ENCODE peak calls at places on chromosomes 5 and 9, in five cellular contexts. One of them, this sample, is unnamed.

GRCh38 chr9:93038918-93039317 is 19.6 kb upstream of the SUSD3 start:
- DNase-seq in SW 1271: no peak
- DNase-seq in activated naive CD4-positive, alpha-beta T cell: no peak
- DNase-seq in effector memory CD8-positive, alpha-beta T cell: no peak
- DNase-seq in GF-D8: no peak
- DNase-seq in this sample: no peak

GRCh38 chr5:116703923-116704322 is 129.3 kb upstream of the SEMA6A start:
- DNase-seq in SW 1271: no peak
- DNase-seq in activated naive CD4-positive, alpha-beta T cell: no peak
- DNase-seq in effector memory CD8-positive, alpha-beta T cell: no peak
- DNase-seq in GF-D8: no peak
- DNase-seq in this sample: no peak

GRCh38 chr9:73050887-73051550 is 98.2 kb upstream of the ALDH1A1 start:
- DNase-seq in SW 1271: no peak
- DNase-seq in activated naive CD4-positive, alpha-beta T cell: no peak
- DNase-seq in effector memory CD8-positive, alpha-beta T cell: no peak
- DNase-seq in GF-D8: no peak
- DNase-seq in this sample: no peak

GRCh38 chr9:114895605-114896004 is 34.8 kb downstream of the TNFSF8 start:
- DNase-seq in SW 1271: no peak
- DNase-seq in activated naive CD4-positive, alpha-beta T cell: no peak
- DNase-seq in effector memory CD8-positive, alpha-beta T cell: no peak
- DNase-seq in GF-D8: no peak
- DNase-seq in this sample: no peak

GRCh38 chr5:114319821-114320220 is 42.0 kb upstream of the KCNN2 start:
- DNase-seq in SW 1271: no peak
- DNase-seq in activated naive CD4-positive, alpha-beta T cell: no peak
- DNase-seq in effector memory CD8-positive, alpha-beta T cell: no peak
- DNase-seq in GF-D8: no peak
- DNase-seq in this sample: no peak

GRCh38 chr9:93675336-93676150 is 99.2 kb downstream of the PHF2 start:
- DNase-seq in SW 1271: no peak
- DNase-seq in activated naive CD4-positive, alpha-beta T cell: no peak
- DNase-seq in effector memory CD8-positive, alpha-beta T cell: no peak
- DNase-seq in GF-D8: no peak
- DNase-seq in this sample: no peak

GRCh38 chr9:79610019-79610760 is 38.4 kb downstream of the TLE4 start:
- DNase-seq in SW 1271: no peak
- DNase-seq in activated naive CD4-positive, alpha-beta T cell: no peak
- DNase-seq in effector memory CD8-positive, alpha-beta T cell: no peak
- DNase-seq in GF-D8: no peak
- DNase-seq in this sample: no peak

GRCh38 chr5:1704266-1704665 is 95.4 kb downstream of the MRPL36 start:
- DNase-seq in SW 1271: no peak
- DNase-seq in activated naive CD4-positive, alpha-beta T cell: no peak
- DNase-seq in effector memory CD8-positive, alpha-beta T cell: no peak
- DNase-seq in GF-D8: no peak
- DNase-seq in this sample: no peak

GRCh38 chr5:28862137-28862859 is 1823.9 kb upstream of the CDH9 start:
- DNase-seq in SW 1271: no peak
- DNase-seq in activated naive CD4-positive, alpha-beta T cell: no peak
- DNase-seq in effector memory CD8-positive, alpha-beta T cell: no peak
- DNase-seq in GF-D8: no peak
- DNase-seq in this sample: no peak

GRCh38 chr5:5710471-5710870 is 288.0 kb downstream of the ICE1 start:
- DNase-seq in SW 1271: no peak
- DNase-seq in activated naive CD4-positive, alpha-beta T cell: no peak
- DNase-seq in effector memory CD8-positive, alpha-beta T cell: no peak
- DNase-seq in GF-D8: no peak
- DNase-seq in this sample: no peak

GRCh38 chr5:125609011-125609410 is 814.2 kb upstream of the GRAMD2B start:
- DNase-seq in SW 1271: no peak
- DNase-seq in activated naive CD4-positive, alpha-beta T cell: no peak
- DNase-seq in effector memory CD8-positive, alpha-beta T cell: no peak
- DNase-seq in GF-D8: no peak
- DNase-seq in this sample: no peak

GRCh38 chr5:30832519-30832918 is 361.0 kb upstream of the CDH6 start:
- DNase-seq in SW 1271: no peak
- DNase-seq in activated naive CD4-positive, alpha-beta T cell: no peak
- DNase-seq in effector memory CD8-positive, alpha-beta T cell: no peak
- DNase-seq in GF-D8: no peak
- DNase-seq in this sample: no peak

GRCh38 chr5:136087961-136088871 is 44.4 kb upstream of the SMAD5 start:
- DNase-seq in SW 1271: no peak
- DNase-seq in activated naive CD4-positive, alpha-beta T cell: no peak
- DNase-seq in effector memory CD8-positive, alpha-beta T cell: no peak
- DNase-seq in GF-D8: no peak
- DNase-seq in this sample: no peak

GRCh38 chr9:17140418-17140817 is 5.6 kb downstream of the CNTLN start:
- DNase-seq in SW 1271: no peak
- DNase-seq in activated naive CD4-positive, alpha-beta T cell: no peak
- DNase-seq in effector memory CD8-positive, alpha-beta T cell: no peak
- DNase-seq in GF-D8: no peak
- DNase-seq in this sample: no peak

GRCh38 chr5:66875325-66875724 is 279.1 kb downstream of the MAST4 start:
- DNase-seq in SW 1271: no peak
- DNase-seq in activated naive CD4-positive, alpha-beta T cell: no peak
- DNase-seq in effector memory CD8-positive, alpha-beta T cell: no peak
- DNase-seq in GF-D8: no peak
- DNase-seq in this sample: no peak

GRCh38 chr5:124000558-124000957 is 488.6 kb downstream of the CSNK1G3 start:
- DNase-seq in SW 1271: no peak
- DNase-seq in activated naive CD4-positive, alpha-beta T cell: no peak
- DNase-seq in effector memory CD8-positive, alpha-beta T cell: no peak
- DNase-seq in GF-D8: no peak
- DNase-seq in this sample: no peak

GRCh38 chr5:533243-534005 is 9.2 kb upstream of the SLC9A3 start:
- DNase-seq in SW 1271: no peak
- DNase-seq in activated naive CD4-positive, alpha-beta T cell: no peak
- DNase-seq in effector memory CD8-positive, alpha-beta T cell: no peak
- DNase-seq in GF-D8: no peak
- DNase-seq in this sample: no peak

GRCh38 chr9:2677927-2678889 is 39.1 kb upstream of the KCNV2 start:
- DNase-seq in SW 1271: no peak
- DNase-seq in activated naive CD4-positive, alpha-beta T cell: no peak
- DNase-seq in effector memory CD8-positive, alpha-beta T cell: no peak
- DNase-seq in GF-D8: no peak
- DNase-seq in this sample: no peak

GRCh38 chr5:36744678-36745659 is 131.6 kb upstream of the NIPBL start:
- DNase-seq in SW 1271: peak
- DNase-seq in activated naive CD4-positive, alpha-beta T cell: no peak
- DNase-seq in effector memory CD8-positive, alpha-beta T cell: no peak
- DNase-seq in GF-D8: peak
- DNase-seq in this sample: no peak

GRCh38 chr9:123419721-123420559 is 63.9 kb downstream of the CRB2 start:
- DNase-seq in SW 1271: no peak
- DNase-seq in activated naive CD4-positive, alpha-beta T cell: no peak
- DNase-seq in effector memory CD8-positive, alpha-beta T cell: no peak
- DNase-seq in GF-D8: no peak
- DNase-seq in this sample: no peak

GRCh38 chr5:68116868-68117411 is 98.6 kb upstream of the PIK3R1 start:
- DNase-seq in SW 1271: no peak
- DNase-seq in activated naive CD4-positive, alpha-beta T cell: no peak
- DNase-seq in effector memory CD8-positive, alpha-beta T cell: no peak
- DNase-seq in GF-D8: no peak
- DNase-seq in this sample: no peak

GRCh38 chr5:1014346-1014745 is 5.7 kb downstream of the NKD2 start:
- DNase-seq in SW 1271: no peak
- DNase-seq in activated naive CD4-positive, alpha-beta T cell: no peak
- DNase-seq in effector memory CD8-positive, alpha-beta T cell: no peak
- DNase-seq in GF-D8: no peak
- DNase-seq in this sample: no peak

GRCh38 chr9:91166796-91167366 is 194.8 kb downstream of the AUH start:
- DNase-seq in SW 1271: no peak
- DNase-seq in activated naive CD4-positive, alpha-beta T cell: no peak
- DNase-seq in effector memory CD8-positive, alpha-beta T cell: no peak
- DNase-seq in GF-D8: no peak
- DNase-seq in this sample: no peak

GRCh38 chr5:31280210-31280609 is 86.7 kb downstream of the CDH6 start:
- DNase-seq in SW 1271: no peak
- DNase-seq in activated naive CD4-positive, alpha-beta T cell: no peak
- DNase-seq in effector memory CD8-positive, alpha-beta T cell: no peak
- DNase-seq in GF-D8: no peak
- DNase-seq in this sample: no peak

GRCh38 chr9:127128341-127129072 is 6.1 kb upstream of the ANGPTL2 start:
- DNase-seq in SW 1271: no peak
- DNase-seq in activated naive CD4-positive, alpha-beta T cell: no peak
- DNase-seq in effector memory CD8-positive, alpha-beta T cell: no peak
- DNase-seq in GF-D8: no peak
- DNase-seq in this sample: no peak

GRCh38 chr5:87009146-87009545 is 258.5 kb upstream of the RASA1 start:
- DNase-seq in SW 1271: no peak
- DNase-seq in activated naive CD4-positive, alpha-beta T cell: no peak
- DNase-seq in effector memory CD8-positive, alpha-beta T cell: no peak
- DNase-seq in GF-D8: no peak
- DNase-seq in this sample: no peak

GRCh38 chr5:160105686-160106085 is 13.6 kb downstream of the PWWP2A start:
- DNase-seq in SW 1271: no peak
- DNase-seq in activated naive CD4-positive, alpha-beta T cell: no peak
- DNase-seq in effector memory CD8-positive, alpha-beta T cell: no peak
- DNase-seq in GF-D8: peak
- DNase-seq in this sample: no peak

GRCh38 chr5:42309865-42310264 is 113.4 kb upstream of the GHR start:
- DNase-seq in SW 1271: no peak
- DNase-seq in activated naive CD4-positive, alpha-beta T cell: no peak
- DNase-seq in effector memory CD8-positive, alpha-beta T cell: no peak
- DNase-seq in GF-D8: no peak
- DNase-seq in this sample: no peak

GRCh38 chr9:101119206-101119819 is 90.8 kb downstream of the PLPPR1 start:
- DNase-seq in SW 1271: peak
- DNase-seq in activated naive CD4-positive, alpha-beta T cell: no peak
- DNase-seq in effector memory CD8-positive, alpha-beta T cell: no peak
- DNase-seq in GF-D8: no peak
- DNase-seq in this sample: no peak

GRCh38 chr9:116208417-116209232 is 55.0 kb downstream of the PAPPA start:
- DNase-seq in SW 1271: no peak
- DNase-seq in activated naive CD4-positive, alpha-beta T cell: no peak
- DNase-seq in effector memory CD8-positive, alpha-beta T cell: no peak
- DNase-seq in GF-D8: no peak
- DNase-seq in this sample: no peak

GRCh38 chr5:39876146-39876545 is 451.4 kb upstream of the DAB2 start:
- DNase-seq in SW 1271: no peak
- DNase-seq in activated naive CD4-positive, alpha-beta T cell: no peak
- DNase-seq in effector memory CD8-positive, alpha-beta T cell: no peak
- DNase-seq in GF-D8: no peak
- DNase-seq in this sample: no peak

GRCh38 chr9:83007521-83008300 is 55.2 kb downstream of the RASEF start:
- DNase-seq in SW 1271: no peak
- DNase-seq in activated naive CD4-positive, alpha-beta T cell: no peak
- DNase-seq in effector memory CD8-positive, alpha-beta T cell: no peak
- DNase-seq in GF-D8: no peak
- DNase-seq in this sample: no peak